ENCODE peak calls at places on chromosomes 4 and X, in five cellular contexts. O, Y, X, M and V are unnamed samples.

GRCh38 chr4:75494563-75494962 is 19.6 kb downstream of the RCHY1 start:
- DNase-seq in X (no peak), O (no peak), Y (peak; percentile 78), M (no peak), V (no peak)

GRCh38 chr4:14262221-14262620 is 634.7 kb upstream of the BOD1L1 start:
- DNase-seq in O (no peak), X (no peak), M (no peak), Y (no peak), V (no peak)

GRCh38 chrX:120015145-120016067 is 62.1 kb downstream of the RHOXF2B start:
- DNase-seq in X (no peak), M (no peak), O (no peak), Y (peak; percentile 20), V (no peak)

GRCh38 chr4:119210760-119211159 is 1.8 kb upstream of the USP53 start:
- DNase-seq in M (no peak), X (no peak), Y (peak; percentile 74), O (no peak), V (no peak)

GRCh38 chr4:153273736-153274135 is 69.5 kb downstream of the TRIM2 start:
- DNase-seq in X (no peak), Y (no peak), O (no peak), M (no peak), V (no peak)

GRCh38 chrX:155334486-155335316 is at the start of gene CLIC2:
- DNase-seq in X (no peak), O (no peak), Y (peak; percentile 69), M (no peak), V (no peak)

GRCh38 chr4:10203851-10204250 is 87.3 kb upstream of the WDR1 start:
- DNase-seq in Y (no peak), M (no peak), O (no peak), X (no peak), V (no peak)

GRCh38 chr4:143700060-143700419 is 435 bp downstream of the FREM3 start:
- DNase-seq in Y (peak; percentile 75), X (no peak), M (peak; percentile 15), O (no peak), V (no peak)

GRCh38 chr4:147355849-147356248 is 125.0 kb upstream of the EDNRA start:
- DNase-seq in X (no peak), Y (peak; percentile 86), O (no peak), M (no peak), V (no peak)

GRCh38 chrX:134761788-134762187 is 103.5 kb upstream of the PLAC1 start:
- DNase-seq in M (peak; percentile 16), O (no peak), X (peak; percentile 18), Y (peak; percentile 36), V (peak; percentile 64)

GRCh38 chr4:124278477-124278876 is 434.1 kb downstream of the ANKRD50 start:
- DNase-seq in Y (peak; percentile 20), O (no peak), X (no peak), M (peak; percentile 29), V (no peak)

GRCh38 chr4:89298160-89298559 is 9.4 kb downstream of the GPRIN3 start:
- DNase-seq in X (peak; percentile 90), M (no peak), O (no peak), Y (no peak), V (peak; percentile 84)

GRCh38 chrX:21730011-21730410 is 27.9 kb downstream of the SMPX start:
- DNase-seq in O (no peak), M (no peak), Y (no peak), X (no peak), V (no peak)

GRCh38 chr4:2794707-2795557 is 2.0 kb downstream of the SH3BP2 start:
- DNase-seq in M (no peak), Y (peak; percentile 89), O (no peak), X (no peak), V (no peak)

GRCh38 chr4:76156635-76157034 is 8.4 kb upstream of the NUP54 start:
- DNase-seq in M (no peak), O (no peak), X (no peak), Y (peak; percentile 2), V (no peak)

GRCh38 chr4:52915730-52916129 is 53.6 kb downstream of the RASL11B start:
- DNase-seq in Y (peak; percentile 18), O (no peak), X (no peak), M (no peak), V (no peak)

GRCh38 chr4:130559268-130559667 is 1463.3 kb downstream of the C4orf33 start:
- DNase-seq in X (no peak), Y (no peak), O (no peak), M (no peak), V (no peak)

GRCh38 chr4:51840791-51841190 is 2.2 kb upstream of the DCUN1D4 start:
- DNase-seq in O (no peak), M (no peak), X (no peak), Y (peak; percentile 25), V (no peak)

GRCh38 chrX:111914398-111915092 is 38.6 kb downstream of the TRPC5OS start:
- DNase-seq in Y (peak; percentile 5), O (no peak), M (no peak), X (no peak), V (no peak)

GRCh38 chr4:25863347-25863784 is 578 bp upstream of the SEL1L3 start:
- DNase-seq in X (peak; percentile 54), M (peak; percentile 57), O (no peak), Y (no peak), V (peak; percentile 63)

GRCh38 chr4:5998333-5998936 is 19.8 kb downstream of the C4orf50 start:
- DNase-seq in O (peak; percentile 45), M (peak; percentile 88), Y (peak; percentile 72), X (peak; percentile 57), V (peak; percentile 89)

GRCh38 chrX:63784902-63785692 is at the start of gene ARHGEF9:
- DNase-seq in X (no peak), O (no peak), Y (peak; percentile 32), M (peak; percentile 69), V (no peak)

GRCh38 chrX:28609917-28610613 is 22.8 kb downstream of the IL1RAPL1 start:
- DNase-seq in Y (no peak), M (no peak), O (no peak), X (no peak), V (no peak)

GRCh38 chr4:168560184-168560834 is 63.5 kb downstream of the PALLD start:
- DNase-seq in O (no peak), X (no peak), M (no peak), Y (peak; percentile 30), V (no peak)

GRCh38 chrX:96611619-96612362 is 72.9 kb upstream of the DIAPH2 start:
- DNase-seq in M (peak; percentile 58), O (no peak), Y (peak; percentile 65), X (no peak), V (no peak)

GRCh38 chr4:3663791-3664190 is 102.4 kb upstream of the ADRA2C start:
- DNase-seq in M (no peak), O (no peak), Y (no peak), X (peak; percentile 52), V (no peak)

GRCh38 chr4:88759039-88759631 is 61.5 kb upstream of the NAP1L5 start:
- DNase-seq in O (no peak), M (peak; percentile 32), X (no peak), Y (peak; percentile 45), V (no peak)

GRCh38 chr4:104129243-104129642 is 365.5 kb downstream of the CXXC4 start:
- DNase-seq in X (no peak), Y (no peak), O (no peak), M (no peak), V (no peak)

GRCh38 chr4:19776021-19776459 is 475.7 kb upstream of the SLIT2 start:
- DNase-seq in X (no peak), O (peak; percentile 84), Y (peak; percentile 89), M (no peak), V (no peak)

GRCh38 chr4:119329837-119330620 is 8.1 kb upstream of the FABP2 start:
- DNase-seq in Y (no peak), X (no peak), M (no peak), O (no peak), V (no peak)

GRCh38 chr4:96649536-96649935 is 809.6 kb downstream of the PDHA2 start:
- DNase-seq in O (peak; percentile 76), Y (no peak), X (no peak), M (no peak), V (no peak)

GRCh38 chr4:22500128-22500611 is 15.7 kb downstream of the ADGRA3 start:
- DNase-seq in X (no peak), M (no peak), Y (no peak), O (no peak), V (no peak)

GRCh38 chrX:120726294-120726693 is 96.4 kb upstream of the C1GALT1C1 start:
- DNase-seq in O (no peak), Y (no peak), X (peak; percentile 83), M (no peak), V (peak; percentile 79)

GRCh38 chr4:2281575-2282343 is 19.9 kb upstream of the MXD4 start:
- DNase-seq in O (no peak), Y (no peak), X (peak; percentile 81), M (no peak), V (peak; percentile 76)

GRCh38 chr4:150510176-150510875 is 71.6 kb upstream of the MAB21L2 start:
- DNase-seq in Y (peak; percentile 88), M (no peak), X (no peak), O (peak; percentile 6), V (no peak)

GRCh38 chr4:153137168-153137567 is 67.1 kb upstream of the TRIM2 start:
- DNase-seq in X (no peak), Y (peak; percentile 98), O (no peak), M (no peak), V (no peak)

GRCh38 chrX:46648660-46649059 is 75.1 kb downstream of the CHST7 start:
- DNase-seq in O (no peak), Y (no peak), X (no peak), M (no peak), V (no peak)
- H3K9me2 ChIP-seq in O (no peaks in the 10 kb centered on the region), Y (no peaks in the 10 kb centered on the region), X (no peaks in the 10 kb centered on the region), M (no peaks in the 10 kb centered on the region), V (no peaks in the 10 kb centered on the region)

GRCh38 chr4:1255151-1255550 is 6.2 kb upstream of the CTBP1 start:
- DNase-seq in O (no peak), X (no peak), Y (peak; percentile 63), M (no peak), V (no peak)
- H3K9me3 ChIP-seq in O (peaks cover 3% of the 10 kb centered on the region), X (peaks cover 32% of the 10 kb centered on the region), Y (no peaks in the 10 kb centered on the region), M (peaks cover 3% of the 10 kb centered on the region), V (no peaks in the 10 kb centered on the region)

DNA sequence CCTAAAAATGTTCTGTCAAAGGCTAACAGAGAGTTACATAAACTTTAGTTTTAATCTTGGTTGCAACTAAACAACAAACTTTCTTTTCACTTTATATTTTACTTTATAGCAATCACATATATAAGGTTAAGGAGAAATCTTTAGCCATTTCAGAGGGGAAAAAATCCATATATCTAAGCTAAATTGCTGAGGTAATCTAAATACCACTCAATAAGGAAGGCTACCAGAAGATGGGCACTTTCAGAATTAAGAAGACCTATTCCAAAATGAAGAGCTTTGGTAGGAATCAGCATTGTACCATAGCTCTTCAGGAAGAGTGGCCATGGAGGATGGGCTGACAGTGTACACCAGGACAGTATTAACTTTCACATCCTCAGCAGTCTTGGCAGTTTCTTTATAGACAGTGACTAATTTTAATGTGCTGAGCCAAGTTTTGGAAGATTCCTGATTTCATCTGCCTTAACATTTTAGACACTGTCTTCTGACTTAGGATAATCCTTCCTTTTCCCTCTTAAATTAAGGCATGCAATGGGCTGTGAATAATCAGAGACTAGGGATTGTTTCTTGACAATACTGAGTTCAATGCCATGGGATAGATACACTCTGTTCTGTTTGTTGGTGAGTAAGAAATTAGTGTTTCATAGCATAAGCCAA is 7.1 kb downstream of the FAT4 start:
- DNase-seq in O (no peak), Y (peak; percentile 84), M (no peak), X (no peak), V (no peak)
- H3K4me3 ChIP-seq in O (no peak overlapping the region), Y (peak overlapping the region; percentile 66), M (peak overlapping the region; percentile 7), X (no peak overlapping the region), V (no peak overlapping the region)

GRCh38 chr4:177005801-177006230 is 213.1 kb upstream of the VEGFC start:
- DNase-seq in X (no peak), O (no peak), Y (peak; percentile 82), M (no peak), V (no peak)

GRCh38 chr4:177001271-177002175 is 208.8 kb upstream of the VEGFC start:
- DNase-seq in O (no peak), Y (peak; percentile 60), M (no peak), X (no peak), V (no peak)

GRCh38 chr4:176999943-177000543 is 207.3 kb upstream of the VEGFC start:
- DNase-seq in M (no peak), O (no peak), X (no peak), Y (no peak), V (no peak)
- H3K9me2 ChIP-seq in M (no peaks in the 10 kb centered on the region), O (no peaks in the 10 kb centered on the region), X (no peaks in the 10 kb centered on the region), Y (no peaks in the 10 kb centered on the region), V (no peaks in the 10 kb centered on the region)